ENCODE peak calls at places on chromosomes 12 and 14, in seven cellular contexts. A is CD4-positive, alpha-beta T cell; M is CD8-positive, alpha-beta T cell; K is ascending aorta; C is psoas muscle; T is PC-9; E is stomach. I is an unnamed sample. For H3K27me3, the result is how much of the 10 kb centered on the place peaks cover.

GRCh38 chr12:112979281-112979680 is 962 bp downstream of the OAS2 start:
- DNase-seq in A (peak), M (peak), K (no peak), C (no peak), T (no peak), E (peak), I (no peak)

GRCh38 chr12:112664569-112664968 is 127.0 kb upstream of the RPH3A start:
- DNase-seq in A (no peak), M (no peak), K (no peak), C (no peak), T (peak), E (no peak), I (no peak)

GRCh38 chr14:81625343-81625742 is 91.7 kb upstream of the SEL1L start:
- DNase-seq in A (no peak), M (no peak), K (no peak), C (no peak), T (no peak), E (no peak), I (peak)

GRCh38 chr12:119117936-119118335 is 60.8 kb upstream of the HSPB8 start:
- DNase-seq in A (no peak), M (no peak), K (no peak), C (no peak), T (no peak), E (no peak), I (no peak)

GRCh38 chr14:80955434-80955939 is at the start of gene TSHR:
- DNase-seq in A (peak), M (peak), K (no peak), C (no peak), T (no peak), E (no peak), I (no peak)

GRCh38 chr14:26255213-26255612 is 342.6 kb downstream of the NOVA1 start:
- DNase-seq in A (no peak), M (no peak), K (no peak), C (no peak), T (no peak), E (no peak), I (no peak)

GRCh38 chr12:29516431-29516875 is 19.0 kb upstream of the OVCH1 start:
- DNase-seq in A (no peak), M (no peak), K (no peak), C (no peak), T (no peak), E (no peak), I (no peak)

GRCh38 chr12:121166356-121166755 is 33.7 kb downstream of the P2RX7 start:
- DNase-seq in A (no peak), M (no peak), K (no peak), C (no peak), T (no peak), E (no peak), I (no peak)

GRCh38 chr14:34134484-34134883 is 183.6 kb upstream of the EGLN3 start:
- DNase-seq in A (no peak), M (no peak), K (no peak), C (no peak), T (no peak), E (no peak), I (no peak)

GRCh38 chr12:121678721-121679300 is 9.4 kb upstream of the MORN3 start:
- DNase-seq in A (no peak), M (no peak), K (no peak), C (no peak), T (no peak), E (no peak), I (no peak)

GRCh38 chr14:21025374-21026151 is 702 bp upstream of the NDRG2 start:
- DNase-seq in A (no peak), M (no peak), K (no peak), C (peak), T (no peak), E (peak), I (no peak)

GRCh38 chr12:58425481-58426392 is 484.4 kb downstream of the ATP23 start:
- DNase-seq in A (no peak), M (no peak), K (no peak), C (peak), T (peak), E (peak), I (peak)

GRCh38 chr12:47586952-47587669 is 118.7 kb downstream of the RPAP3 start:
- DNase-seq in A (no peak), M (no peak), K (no peak), C (no peak), T (no peak), E (no peak), I (no peak)

GRCh38 chr14:52060080-52060479 is 8.8 kb downstream of the NID2 start:
- DNase-seq in A (no peak), M (no peak), K (no peak), C (no peak), T (no peak), E (no peak), I (no peak)

GRCh38 chr14:94373708-94374107 is 14.7 kb downstream of the SERPINA1 start:
- DNase-seq in A (no peak), M (no peak), K (no peak), C (no peak), T (no peak), E (no peak), I (peak)

GRCh38 chr12:121175383-121176119 is 34.4 kb upstream of the P2RX4 start:
- DNase-seq in A (no peak), M (no peak), K (no peak), C (no peak), T (no peak), E (no peak), I (no peak)

GRCh38 chr12:42570076-42570475 is 19.5 kb downstream of the PRICKLE1 start:
- DNase-seq in A (no peak), M (no peak), K (no peak), C (no peak), T (no peak), E (no peak), I (no peak)

GRCh38 chr12:132922676-132923075 is 33.4 kb downstream of the ZNF605 start:
- DNase-seq in A (no peak), M (no peak), K (no peak), C (no peak), T (no peak), E (no peak), I (no peak)

GRCh38 chr12:132924356-132924755 is 31.8 kb downstream of the ZNF605 start:
- DNase-seq in A (no peak), M (no peak), K (no peak), C (no peak), T (no peak), E (no peak), I (no peak)

GRCh38 chr12:132918680-132919079 is 31.3 kb upstream of the CHFR start:
- DNase-seq in A (no peak), M (no peak), K (no peak), C (no peak), T (no peak), E (no peak), I (no peak)

GRCh38 chr12:132923356-132923909 is 32.7 kb downstream of the ZNF605 start:
- DNase-seq in A (no peak), M (no peak), K (no peak), C (no peak), T (no peak), E (no peak), I (no peak)

DNA sequence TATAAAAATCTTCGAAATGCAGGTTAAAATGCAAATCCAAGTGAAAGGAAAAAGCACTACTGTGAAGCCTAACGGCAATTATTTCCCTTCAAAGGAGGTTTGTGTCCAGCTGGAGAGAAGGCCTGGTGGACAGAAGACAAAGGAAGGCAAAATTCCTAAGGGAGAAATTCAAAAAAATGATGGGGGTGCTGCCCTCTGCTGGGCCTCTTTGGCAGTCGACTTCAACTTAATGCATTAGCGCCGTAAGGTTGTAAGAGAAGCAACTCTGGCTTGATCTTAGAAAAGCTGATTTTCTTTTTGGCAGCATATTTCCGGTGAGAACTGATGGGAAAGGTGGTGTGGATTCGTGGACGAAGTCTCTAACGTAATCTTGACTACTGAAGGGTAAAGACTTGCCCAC is 34.3 kb upstream of the CHFR start:
- DNase-seq in A (no peak), M (no peak), K (no peak), C (no peak), T (no peak), E (no peak), I (no peak)
- TF ChIP-seq CTCF in A (no peak), M (no peak), K (no peak), C (no peak), T (peak), E (no peak), I (peak)

DNA sequence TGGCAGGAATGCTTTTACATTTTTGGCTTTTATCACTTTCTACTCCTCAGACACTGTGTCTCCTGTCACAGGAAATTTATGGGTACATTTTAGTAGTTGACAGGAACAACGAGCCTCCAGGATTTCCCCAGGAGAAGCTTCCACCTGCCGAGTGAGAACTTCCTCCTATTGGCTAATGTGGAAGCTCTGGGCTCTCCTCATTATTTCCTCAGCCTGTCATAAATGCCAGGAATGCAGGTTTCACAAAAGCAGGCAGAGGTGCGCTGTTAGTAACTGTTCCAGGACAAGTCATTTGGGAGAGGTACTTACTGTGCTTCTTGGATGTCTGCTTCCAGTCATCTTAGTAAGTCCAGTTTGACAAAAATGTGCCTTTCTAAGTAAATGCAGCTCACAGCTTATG is 19.1 kb upstream of the DCP1B start:
- DNase-seq in A (no peak), M (no peak), K (no peak), C (no peak), T (no peak), E (no peak), I (no peak)
- H3K27me3 ChIP-seq in A (under half), M (under half), K (under half), C (under half), T (half or more), E (under half), I (under half)

GRCh38 chr14:45998554-45998953 is 653.0 kb downstream of the RPL10L start:
- DNase-seq in A (no peak), M (no peak), K (no peak), C (no peak), T (no peak), E (no peak), I (no peak)
- TF ChIP-seq CTCF in A (no peak), M (no peak), K (no peak), C (no peak), T (no peak), E (no peak), I (no peak)

GRCh38 chr12:38934696-38935095 is 29.3 kb upstream of the CPNE8 start:
- DNase-seq in A (no peak), M (no peak), K (no peak), C (no peak), T (no peak), E (no peak), I (no peak)
- H3K27me3 ChIP-seq in A (under half), M (under half), K (under half), C (under half), T (under half), E (under half), I (under half)

GRCh38 chr14:102043251-102044025 is 43.4 kb downstream of the HSP90AA1 start:
- DNase-seq in A (no peak), M (no peak), K (no peak), C (peak), T (no peak), E (no peak), I (no peak)
- TF ChIP-seq CTCF in A (no peak), M (no peak), K (no peak), C (peak), T (no peak), E (no peak), I (no peak)

GRCh38 chr12:54000105-54000773 is at the start of gene HOXC9:
- DNase-seq in A (no peak), M (no peak), K (no peak), C (peak), T (no peak), E (no peak), I (no peak)
- H3K27me3 ChIP-seq in A (half or more), M (half or more), K (under half), C (under half), T (under half), E (half or more), I (under half)

GRCh38 chr12:106452309-106452708 is 94.8 kb downstream of the POLR3B start:
- DNase-seq in A (no peak), M (no peak), K (no peak), C (no peak), T (no peak), E (no peak), I (no peak)
- TF ChIP-seq CTCF in A (no peak), M (no peak), K (no peak), C (no peak), T (no peak), E (no peak), I (no peak)

GRCh38 chr14:74240794-74241610 is 1.8 kb downstream of the VSX2 start:
- DNase-seq in A (no peak), M (no peak), K (no peak), C (no peak), T (no peak), E (no peak), I (no peak)

GRCh38 chr14:74239848-74240793 is 872 bp downstream of the VSX2 start:
- DNase-seq in A (no peak), M (no peak), K (no peak), C (no peak), T (no peak), E (no peak), I (no peak)

GRCh38 chr14:74243051-74243450 is 3.8 kb downstream of the VSX2 start:
- DNase-seq in A (no peak), M (no peak), K (no peak), C (no peak), T (no peak), E (no peak), I (no peak)

GRCh38 chr14:74242055-74243042 is 3.1 kb downstream of the VSX2 start:
- DNase-seq in A (no peak), M (no peak), K (no peak), C (no peak), T (no peak), E (no peak), I (no peak)

GRCh38 chr14:74241611-74242005 is 2.4 kb downstream of the VSX2 start:
- DNase-seq in A (no peak), M (no peak), K (no peak), C (no peak), T (no peak), E (no peak), I (no peak)
- H3K27me3 ChIP-seq in A (half or more), M (under half), K (under half), C (half or more), T (half or more), E (half or more), I (half or more)

DNA sequence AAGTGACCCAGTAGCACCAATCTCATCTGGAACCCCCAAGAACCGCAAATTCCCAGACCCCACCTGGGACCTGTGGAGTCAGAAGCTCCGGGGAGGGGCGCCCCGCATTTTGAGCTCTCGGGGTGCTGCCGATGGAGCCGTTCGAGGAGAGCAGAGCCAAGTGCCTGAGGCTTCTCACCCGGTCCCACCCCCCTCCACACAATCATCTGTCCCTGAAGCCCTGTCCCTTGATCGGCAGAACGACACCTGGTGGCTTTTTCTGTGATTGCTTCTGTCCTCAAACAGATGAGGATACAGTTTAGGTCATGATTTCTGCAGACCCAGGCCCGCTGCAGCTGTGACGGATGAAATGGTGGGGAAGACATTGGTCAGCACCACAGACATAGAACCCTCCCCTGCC is 74.7 kb downstream of the NOC4L start:
- DNase-seq in A (peak), M (peak), K (no peak), C (no peak), T (no peak), E (no peak), I (no peak)
- TF ChIP-seq CTCF in A (peak), M (peak), K (peak), C (peak), T (peak), E (no peak), I (peak)